ENCODE peak calls at places on chromosomes 3 and 15, in eight cellular contexts. P, Q, W, U, L, F, X and I are unnamed samples.

GRCh38 chr3:196397941-196398340 is 34.3 kb downstream of the UBXN7 start:
- DNase-seq in P (no peak), Q (no peak), W (no peak), U (no peak), L (no peak), F (no peak), X (no peak), I (no peak)

GRCh38 chr15:67021455-67021854 is 43.9 kb upstream of the SMAD3 start:
- DNase-seq in P (no peak), Q (no peak), W (no peak), U (peak), L (no peak), F (no peak), X (no peak), I (no peak)

GRCh38 chr3:141933421-141934300 is 57.2 kb downstream of the ATP1B3 start:
- DNase-seq in P (peak), Q (no peak), W (no peak), U (no peak), L (no peak), F (no peak), X (no peak), I (no peak)

GRCh38 chr3:42654331-42655201 is 1.1 kb downstream of the ZBTB47 start:
- DNase-seq in P (no peak), Q (no peak), W (no peak), U (peak), L (no peak), F (peak), X (peak), I (no peak)

GRCh38 chr15:73969151-73969759 is 22.8 kb downstream of the STOML1 start:
- DNase-seq in P (no peak), Q (no peak), W (no peak), U (no peak), L (no peak), F (no peak), X (peak), I (no peak)

GRCh38 chr3:10466186-10466585 is 39.2 kb downstream of the ATP2B2 start:
- DNase-seq in P (no peak), Q (no peak), W (no peak), U (no peak), L (no peak), F (no peak), X (no peak), I (no peak)

GRCh38 chr15:51403072-51403878 is 61.8 kb downstream of the GLDN start:
- DNase-seq in P (peak), Q (no peak), W (no peak), U (peak), L (peak), F (no peak), X (no peak), I (peak)

GRCh38 chr3:30683769-30684168 is 77.4 kb downstream of the TGFBR2 start:
- DNase-seq in P (no peak), Q (no peak), W (no peak), U (peak), L (no peak), F (no peak), X (no peak), I (no peak)

GRCh38 chr3:171804618-171805389 is 5.5 kb downstream of the PLD1 start:
- DNase-seq in P (no peak), Q (no peak), W (no peak), U (no peak), L (no peak), F (no peak), X (no peak), I (no peak)

GRCh38 chr3:151538706-151539403 is 78.0 kb upstream of the IGSF10 start:
- DNase-seq in P (peak), Q (no peak), W (no peak), U (no peak), L (no peak), F (no peak), X (no peak), I (no peak)

GRCh38 chr3:158559504-158559903 is 11.5 kb upstream of the MLF1 start:
- DNase-seq in P (no peak), Q (no peak), W (no peak), U (no peak), L (no peak), F (no peak), X (no peak), I (no peak)

GRCh38 chr3:154193174-154193573 is 72.0 kb downstream of the ARHGEF26 start:
- DNase-seq in P (no peak), Q (no peak), W (no peak), U (no peak), L (no peak), F (no peak), X (no peak), I (no peak)

GRCh38 chr3:69948246-69948862 is 51.2 kb upstream of the SAMMSON start:
- DNase-seq in P (peak), Q (no peak), W (no peak), U (peak), L (peak), F (no peak), X (no peak), I (peak)

GRCh38 chr15:52652984-52653383 is 26.2 kb downstream of the ATOSA start:
- DNase-seq in P (no peak), Q (no peak), W (no peak), U (peak), L (no peak), F (no peak), X (no peak), I (no peak)

GRCh38 chr3:129317014-129317771 is 38.5 kb downstream of the HMCES start:
- DNase-seq in P (no peak), Q (no peak), W (no peak), U (no peak), L (no peak), F (no peak), X (peak), I (no peak)

GRCh38 chr3:193732391-193732790 is 139.4 kb downstream of the OPA1 start:
- DNase-seq in P (no peak), Q (no peak), W (no peak), U (peak), L (peak), F (no peak), X (no peak), I (no peak)

GRCh38 chr3:51935886-51936755 is 5.6 kb downstream of the RRP9 start:
- DNase-seq in P (no peak), Q (no peak), W (no peak), U (no peak), L (no peak), F (no peak), X (peak), I (no peak)